ENCODE peak calls at places on chromosomes 2 and 18, in four cellular contexts. K is A549, G is GM12878, Q is HepG2. V is an unnamed sample.

GRCh38 chr2:188665196-188665595 is 309.0 kb upstream of the COL3A1 start:
- DNase-seq in K (no peak), G (no peak), Q (no peak), V (no peak)

GRCh38 chr2:167478196-167478595 is 589.9 kb downstream of the XIRP2 start:
- DNase-seq in K (no peak), G (no peak), Q (peak), V (no peak)

GRCh38 chr18:75265255-75265654 is 54.7 kb downstream of the TSHZ1 start:
- DNase-seq in K (no peak), G (no peak), Q (no peak), V (no peak)

GRCh38 chr2:235325126-235325525 is 168.7 kb upstream of the AGAP1 start:
- DNase-seq in K (no peak), G (no peak), Q (no peak), V (no peak)

GRCh38 chr2:2698182-2699116 is 367.4 kb upstream of the MYT1L start:
- DNase-seq in K (peak), G (no peak), Q (peak), V (peak)

GRCh38 chr18:79343567-79344207 is 52.0 kb upstream of the NFATC1 start:
- DNase-seq in K (peak), G (no peak), Q (peak), V (no peak)

GRCh38 chr2:20065885-20066602 is 14.6 kb upstream of the LAPTM4A start:
- DNase-seq in K (peak), G (no peak), Q (peak), V (peak)

GRCh38 chr2:116733699-116734098 is 1080.8 kb upstream of the DDX18 start:
- DNase-seq in K (no peak), G (no peak), Q (no peak), V (no peak)

GRCh38 chr2:55609931-55610578 is 7.4 kb downstream of the PPP4R3B start:
- DNase-seq in K (no peak), G (no peak), Q (peak), V (no peak)

GRCh38 chr18:79517322-79517721 is 121.6 kb downstream of the NFATC1 start:
- DNase-seq in K (no peak), G (no peak), Q (no peak), V (no peak)

GRCh38 chr2:26666671-26667070 is 25.5 kb upstream of the CIB4 start:
- DNase-seq in K (no peak), G (no peak), Q (no peak), V (no peak)

GRCh38 chr2:53782681-53783080 is 4.1 kb downstream of the ASB3 start:
- DNase-seq in K (no peak), G (no peak), Q (no peak), V (no peak)

GRCh38 chr18:48320639-48320945 is 88.6 kb downstream of the ZBTB7C start:
- DNase-seq in K (no peak), G (no peak), Q (no peak), V (peak)

GRCh38 chr2:178298785-178299212 is 104.5 kb downstream of the OSBPL6 start:
- DNase-seq in K (no peak), G (no peak), Q (no peak), V (no peak)

GRCh38 chr2:183011741-183012140 is 26.5 kb downstream of the NCKAP1 start:
- DNase-seq in K (no peak), G (no peak), Q (no peak), V (no peak)

GRCh38 chr18:3703732-3704176 is 253.8 kb downstream of the TGIF1 start:
- DNase-seq in K (peak), G (no peak), Q (peak), V (peak)

GRCh38 chr2:64848945-64849344 is 140.3 kb upstream of the SLC1A4 start:
- DNase-seq in K (no peak), G (no peak), Q (no peak), V (no peak)

GRCh38 chr2:32135409-32135808 is 30.3 kb upstream of the SLC30A6 start:
- DNase-seq in K (peak), G (no peak), Q (peak), V (peak)

GRCh38 chr2:207487650-207488315 is 42.0 kb upstream of the CREB1 start:
- DNase-seq in K (peak), G (no peak), Q (no peak), V (no peak)

GRCh38 chr18:63785031-63785430 is 9.8 kb downstream of the SERPINB7 start:
- DNase-seq in K (no peak), G (no peak), Q (no peak), V (no peak)

GRCh38 chr2:20656561-20656960 is 5.7 kb upstream of the HS1BP3 start:
- DNase-seq in K (no peak), G (no peak), Q (no peak), V (no peak)

GRCh38 chr18:38551881-38552280 is 986.3 kb upstream of the CELF4 start:
- DNase-seq in K (no peak), G (no peak), Q (no peak), V (no peak)

GRCh38 chr2:128252501-128252900 is 66.2 kb downstream of the HS6ST1 start:
- DNase-seq in K (no peak), G (no peak), Q (no peak), V (no peak)

GRCh38 chr2:203928849-203929248 is 7.7 kb upstream of the ICOS start:
- DNase-seq in K (no peak), G (no peak), Q (no peak), V (peak)

GRCh38 chr2:84694088-84694622 is 177.9 kb downstream of the DNAH6 start:
- DNase-seq in K (no peak), G (no peak), Q (no peak), V (no peak)

GRCh38 chr2:26305575-26305974 is 40.4 kb upstream of the SELENOI start:
- DNase-seq in K (no peak), G (no peak), Q (no peak), V (no peak)

GRCh38 chr2:65622499-65622898 is 190.1 kb upstream of the SPRED2 start:
- DNase-seq in K (no peak), G (no peak), Q (no peak), V (no peak)

GRCh38 chr2:196528486-196529223 is 110.9 kb upstream of the CCDC150 start:
- DNase-seq in K (no peak), G (no peak), Q (no peak), V (no peak)

GRCh38 chr2:232502901-232503791 is 15.5 kb upstream of the ECEL1 start:
- DNase-seq in K (peak), G (no peak), Q (no peak), V (peak)

GRCh38 chr18:61942072-61942471 is 49.3 kb upstream of the RNF152 start:
- DNase-seq in K (no peak), G (no peak), Q (no peak), V (no peak)

GRCh38 chr2:181176540-181176939 is 196.1 kb downstream of the UBE2E3 start:
- DNase-seq in K (no peak), G (no peak), Q (no peak), V (no peak)

GRCh38 chr18:6592522-6592921 is 137.0 kb upstream of the ARHGAP28 start:
- DNase-seq in K (no peak), G (no peak), Q (no peak), V (no peak)

GRCh38 chr2:239801404-239802100 is 223.6 kb downstream of the NDUFA10 start:
- DNase-seq in K (no peak), G (no peak), Q (no peak), V (no peak)

GRCh38 chr18:67926929-67927864 is 410.7 kb upstream of the DSEL start:
- DNase-seq in K (no peak), G (no peak), Q (no peak), V (no peak)

GRCh38 chr2:183029219-183029618 is 9.0 kb downstream of the NCKAP1 start:
- DNase-seq in K (no peak), G (no peak), Q (no peak), V (no peak)

DNA sequence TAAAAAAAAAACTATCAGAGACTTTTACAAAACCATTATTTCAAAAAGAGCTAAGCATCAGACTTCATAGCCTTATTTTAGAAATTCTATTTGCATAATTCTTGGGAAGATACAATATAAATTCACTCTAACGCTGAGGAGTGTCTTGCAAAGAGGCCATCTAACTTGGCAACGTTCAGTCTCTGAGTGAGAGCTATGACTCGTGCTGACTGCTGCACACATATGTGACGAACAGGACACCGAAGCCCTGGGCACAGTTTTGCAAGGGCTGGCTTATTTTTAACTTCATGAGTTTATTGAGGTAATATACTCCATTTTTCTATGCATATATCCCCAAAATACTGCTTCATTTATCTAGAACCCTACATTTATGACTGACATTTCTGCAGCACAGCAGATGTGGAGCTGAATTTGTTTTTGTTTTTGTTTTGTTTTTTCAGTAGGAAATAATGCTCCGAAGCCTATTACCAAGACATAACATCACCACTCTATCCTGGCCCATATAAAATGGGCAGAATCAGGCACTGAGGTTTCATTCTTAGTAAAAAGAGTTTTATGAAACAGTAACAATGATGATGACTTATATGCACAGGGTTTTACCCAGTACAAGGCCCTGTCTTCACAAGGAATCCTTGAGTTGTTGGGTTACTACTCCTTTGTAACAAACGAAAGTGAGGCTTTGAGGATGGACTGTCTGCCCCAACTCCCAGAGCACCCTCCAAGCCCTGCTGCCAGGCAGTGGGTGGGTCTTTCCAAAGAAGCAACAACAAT is 68.3 kb downstream of the CRACDL start:
- DNase-seq in K (peak), G (no peak), Q (no peak), V (no peak)
- TF ChIP-seq SMC3 in K (no peak), G (no peak), Q (no peak), V (no peak)

DNA sequence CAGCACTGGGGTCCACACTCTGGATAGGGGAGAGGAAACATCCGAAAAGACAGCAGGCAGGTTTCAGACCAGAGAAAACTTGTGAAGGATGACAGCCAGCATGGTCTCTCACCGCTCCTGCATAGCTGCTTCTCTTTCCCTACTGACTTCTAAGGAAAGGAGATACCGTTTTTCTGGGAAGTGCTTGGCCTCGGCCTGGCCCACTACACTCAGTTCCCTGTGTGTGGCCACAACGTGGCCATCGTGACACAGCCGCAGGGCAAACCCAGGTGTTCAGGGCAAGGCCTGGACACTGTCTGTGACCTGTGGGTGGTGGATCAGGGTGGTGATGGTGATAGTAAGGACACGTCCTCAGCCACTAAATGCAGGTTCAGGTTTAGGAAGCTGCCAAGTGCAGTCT is 34.2 kb upstream of the ACAA2 start:
- DNase-seq in K (no peak), G (no peak), Q (no peak), V (no peak)
- TF ChIP-seq SMC3 in K (no peak), G (no peak), Q (no peak), V (no peak)

GRCh38 chr2:152062130-152063091 is 36.4 kb downstream of the CACNB4 start:
- DNase-seq in K (peak), G (no peak), Q (no peak), V (no peak)

GRCh38 chr2:152061383-152061782 is 37.5 kb downstream of the CACNB4 start:
- DNase-seq in K (no peak), G (no peak), Q (no peak), V (no peak)

GRCh38 chr2:152065945-152066344 is 32.9 kb downstream of the CACNB4 start:
- DNase-seq in K (no peak), G (no peak), Q (no peak), V (no peak)

GRCh38 chr2:152067823-152068222 is 31.0 kb downstream of the CACNB4 start:
- DNase-seq in K (no peak), G (no peak), Q (no peak), V (no peak)

DNA sequence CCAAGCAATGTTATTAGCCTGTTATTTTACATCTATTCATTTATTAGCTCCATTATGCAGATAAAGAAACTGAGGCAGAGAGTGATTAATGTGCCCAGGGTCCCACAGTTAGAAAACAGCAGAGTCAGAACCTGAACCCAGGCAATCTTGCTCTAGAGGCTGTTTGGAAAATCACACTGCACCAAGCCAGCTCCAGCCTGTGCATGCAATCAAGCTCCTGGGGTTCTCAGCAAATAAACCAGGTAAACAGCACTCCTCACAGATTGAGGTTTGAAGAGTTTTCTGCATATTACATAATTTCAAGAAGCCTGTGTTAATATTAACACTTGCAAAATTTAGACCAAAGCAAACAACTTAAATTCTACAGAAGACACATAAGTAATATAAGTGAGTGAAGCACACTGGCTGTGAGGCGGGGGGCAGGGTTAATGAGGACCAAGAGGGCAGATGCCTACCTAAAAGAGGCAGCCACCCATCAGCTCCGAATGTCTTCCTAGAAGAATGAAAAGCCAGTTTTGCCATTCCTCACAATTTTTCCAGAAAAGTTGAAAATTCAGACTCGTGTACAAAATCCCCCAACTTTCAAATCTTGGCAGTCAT is 35.4 kb downstream of the CACNB4 start:
- DNase-seq in K (no peak), G (no peak), Q (no peak), V (no peak)
- TF ChIP-seq SMC3 in K (no peak), G (no peak), Q (no peak), V (no peak)

GRCh38 chr18:40094441-40094840 is 1860.6 kb upstream of the PIK3C3 start:
- DNase-seq in K (no peak), G (no peak), Q (no peak), V (no peak)
- TF ChIP-seq SMC3 in K (no peak), G (no peak), Q (no peak), V (no peak)

GRCh38 chr18:11657554-11657953 is 31.5 kb upstream of the GNAL start:
- DNase-seq in K (no peak), G (no peak), Q (no peak), V (no peak)

GRCh38 chr18:11655605-11655932 is 33.5 kb upstream of the GNAL start:
- DNase-seq in K (no peak), G (no peak), Q (no peak), V (no peak)

GRCh38 chr18:11653521-11653920 is 35.5 kb upstream of the GNAL start:
- DNase-seq in K (no peak), G (no peak), Q (no peak), V (no peak)

GRCh38 chr18:11657152-11657551 is 31.9 kb upstream of the GNAL start:
- DNase-seq in K (no peak), G (no peak), Q (no peak), V (no peak)

DNA sequence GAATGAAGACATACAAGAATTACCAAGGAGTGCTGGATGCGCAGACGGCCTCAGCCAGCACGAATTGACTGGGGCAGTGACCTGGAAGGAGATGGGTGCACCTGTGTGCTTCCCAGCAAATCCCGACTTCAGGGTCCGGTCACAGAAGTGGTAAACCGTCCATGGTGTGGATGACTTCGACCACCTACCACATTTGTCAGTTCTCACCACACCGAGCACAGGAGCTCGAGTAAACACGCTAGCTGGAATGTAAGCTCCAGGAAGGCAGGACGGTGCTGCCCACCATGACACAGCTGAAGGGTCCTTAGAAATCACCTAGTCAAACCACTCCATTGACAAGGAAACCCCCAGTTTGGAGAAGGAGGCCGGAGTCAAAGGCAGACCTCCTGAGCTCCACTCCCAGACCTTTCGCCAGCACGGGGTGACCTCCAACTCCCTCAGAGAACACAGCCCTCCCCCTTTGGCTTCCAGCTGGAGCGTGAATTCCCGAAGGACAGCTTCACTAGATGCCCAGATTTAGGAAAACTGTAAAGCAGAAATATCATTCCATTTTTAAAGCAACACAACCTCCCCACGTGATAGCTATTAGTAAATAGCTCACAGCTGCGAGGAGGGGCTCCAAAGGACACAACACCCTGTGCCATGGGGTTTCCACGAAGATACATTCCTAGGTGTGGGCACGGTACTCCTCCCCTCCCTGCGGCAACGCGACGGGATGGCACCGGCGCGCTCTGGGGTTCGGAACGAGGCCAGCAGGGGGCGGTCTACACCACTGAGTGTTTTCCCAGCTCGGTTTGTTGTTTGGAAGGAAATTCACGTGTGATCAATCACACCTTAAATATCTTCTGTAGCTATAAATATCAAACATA is 34.1 kb upstream of the GNAL start:
- DNase-seq in K (peak), G (no peak), Q (no peak), V (peak)
- TF ChIP-seq SMC3 in K (peak), G (peak), Q (no peak), V (peak)

GRCh38 chr2:16123421-16123820 is 183.1 kb downstream of the MYCN start:
- DNase-seq in K (no peak), G (no peak), Q (no peak), V (no peak)
- TF ChIP-seq SMC3 in K (no peak), G (no peak), Q (no peak), V (no peak)

GRCh38 chr18:13241893-13242175 is 23.3 kb downstream of the LDLRAD4 start:
- DNase-seq in K (no peak), G (no peak), Q (no peak), V (no peak)

GRCh38 chr18:13243363-13243762 is 24.8 kb downstream of the LDLRAD4 start:
- DNase-seq in K (no peak), G (no peak), Q (no peak), V (no peak)

GRCh38 chr18:13244135-13244534 is 25.6 kb downstream of the LDLRAD4 start:
- DNase-seq in K (no peak), G (no peak), Q (no peak), V (no peak)

GRCh38 chr18:13241083-13241892 is 22.7 kb downstream of the LDLRAD4 start:
- DNase-seq in K (no peak), G (no peak), Q (no peak), V (no peak)

DNA sequence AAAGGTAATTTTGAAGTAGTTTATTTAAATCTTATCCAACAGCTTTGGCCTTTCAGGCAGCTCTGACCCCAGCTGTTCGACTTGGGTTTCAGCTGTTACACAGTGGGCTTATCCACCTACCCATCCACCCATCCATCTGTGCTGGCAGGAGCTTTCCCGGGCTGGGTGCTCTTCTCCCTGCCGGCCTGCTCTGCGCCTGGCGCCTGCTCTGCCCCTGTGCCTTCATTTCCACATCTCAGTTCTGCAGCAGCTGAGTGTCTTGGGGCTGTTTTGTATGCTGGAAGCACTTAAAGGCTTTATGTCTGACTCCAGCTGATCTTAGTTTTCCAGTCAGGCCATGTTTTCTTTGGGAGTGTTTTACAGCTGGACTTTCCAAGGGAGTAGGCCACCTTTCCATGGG is 24.2 kb downstream of the LDLRAD4 start:
- DNase-seq in K (no peak), G (no peak), Q (no peak), V (no peak)
- TF ChIP-seq SMC3 in K (no peak), G (no peak), Q (no peak), V (no peak)

V was measured in SK-N-SH.